ENCODE peak calls at places on chromosomes 3 and 15, in seven cellular contexts. One of them, this sample, is unnamed.

GRCh38 chr3:177525987-177526712 is 328.9 kb upstream of the TBL1XR1 start:
- DNase-seq in coronary artery: no peak
- DNase-seq in osteocyte: no peak
- DNase-seq in fibroblast of lung: peak
- DNase-seq in uterus: no peak
- DNase-seq in H9: no peak
- DNase-seq in AG04450: no peak
- DNase-seq in this sample: no peak

GRCh38 chr3:51717446-51717845 is 10.6 kb downstream of the GRM2 start:
- DNase-seq in coronary artery: no peak
- DNase-seq in fibroblast of lung: no peak
- DNase-seq in osteocyte: peak
- DNase-seq in H9: no peak
- DNase-seq in uterus: no peak
- DNase-seq in AG04450: no peak
- DNase-seq in this sample: no peak

GRCh38 chr3:43423634-43424033 is 137.3 kb downstream of the SNRK start:
- DNase-seq in AG04450: no peak
- DNase-seq in fibroblast of lung: no peak
- DNase-seq in H9: no peak
- DNase-seq in osteocyte: no peak
- DNase-seq in uterus: no peak
- DNase-seq in coronary artery: no peak
- DNase-seq in this sample: no peak

GRCh38 chr15:80031841-80032240 is 27.6 kb upstream of the ZFAND6 start:
- DNase-seq in fibroblast of lung: no peak
- DNase-seq in AG04450: no peak
- DNase-seq in H9: no peak
- DNase-seq in coronary artery: no peak
- DNase-seq in uterus: no peak
- DNase-seq in osteocyte: no peak
- DNase-seq in this sample: no peak

GRCh38 chr15:80456517-80457497 is 52.6 kb downstream of the ARNT2 start:
- DNase-seq in AG04450: peak
- DNase-seq in fibroblast of lung: peak
- DNase-seq in H9: no peak
- DNase-seq in uterus: no peak
- DNase-seq in osteocyte: no peak
- DNase-seq in coronary artery: peak
- DNase-seq in this sample: no peak

GRCh38 chr15:94064676-94065313 is 166.6 kb upstream of the MCTP2 start:
- DNase-seq in uterus: no peak
- DNase-seq in osteocyte: no peak
- DNase-seq in fibroblast of lung: no peak
- DNase-seq in coronary artery: no peak
- DNase-seq in H9: no peak
- DNase-seq in AG04450: no peak
- DNase-seq in this sample: no peak

GRCh38 chr3:163622384-163622783 is 1455.9 kb downstream of the SI start:
- DNase-seq in osteocyte: no peak
- DNase-seq in AG04450: no peak
- DNase-seq in coronary artery: no peak
- DNase-seq in uterus: no peak
- DNase-seq in fibroblast of lung: no peak
- DNase-seq in H9: peak
- DNase-seq in this sample: no peak

GRCh38 chr3:114178770-114179368 is at the start of gene DRD3:
- DNase-seq in fibroblast of lung: peak
- DNase-seq in AG04450: peak
- DNase-seq in uterus: no peak
- DNase-seq in osteocyte: no peak
- DNase-seq in coronary artery: no peak
- DNase-seq in H9: peak
- DNase-seq in this sample: no peak

GRCh38 chr3:106575029-106575428 is 706.2 kb upstream of the CBLB start:
- DNase-seq in uterus: no peak
- DNase-seq in fibroblast of lung: no peak
- DNase-seq in H9: no peak
- DNase-seq in AG04450: no peak
- DNase-seq in coronary artery: no peak
- DNase-seq in osteocyte: no peak
- DNase-seq in this sample: no peak

GRCh38 chr15:40982855-40983254 is 29.6 kb downstream of the CHAC1 start:
- DNase-seq in coronary artery: no peak
- DNase-seq in fibroblast of lung: peak
- DNase-seq in uterus: no peak
- DNase-seq in AG04450: peak
- DNase-seq in H9: no peak
- DNase-seq in osteocyte: no peak
- DNase-seq in this sample: no peak

GRCh38 chr3:114928989-114929620 is 218.0 kb downstream of the ZBTB20 start:
- DNase-seq in uterus: no peak
- DNase-seq in H9: no peak
- DNase-seq in AG04450: no peak
- DNase-seq in coronary artery: no peak
- DNase-seq in osteocyte: no peak
- DNase-seq in fibroblast of lung: peak
- DNase-seq in this sample: no peak

GRCh38 chr3:46935168-46935858 is 41.2 kb downstream of the CCDC12 start:
- DNase-seq in uterus: peak
- DNase-seq in coronary artery: peak
- DNase-seq in osteocyte: peak
- DNase-seq in AG04450: peak
- DNase-seq in H9: peak
- DNase-seq in fibroblast of lung: peak
- DNase-seq in this sample: no peak

GRCh38 chr15:89947338-89947829 is 34.6 kb upstream of the ARPIN start:
- DNase-seq in uterus: no peak
- DNase-seq in fibroblast of lung: no peak
- DNase-seq in AG04450: no peak
- DNase-seq in coronary artery: no peak
- DNase-seq in osteocyte: no peak
- DNase-seq in H9: no peak
- DNase-seq in this sample: no peak

GRCh38 chr15:36005542-36005941 is 459.6 kb upstream of the DPH6 start:
- DNase-seq in coronary artery: no peak
- DNase-seq in uterus: no peak
- DNase-seq in H9: no peak
- DNase-seq in fibroblast of lung: no peak
- DNase-seq in AG04450: no peak
- DNase-seq in osteocyte: no peak
- DNase-seq in this sample: no peak

GRCh38 chr3:14424711-14425573 is 22.5 kb downstream of the SLC6A6 start:
- DNase-seq in fibroblast of lung: peak
- DNase-seq in coronary artery: no peak
- DNase-seq in osteocyte: no peak
- DNase-seq in H9: no peak
- DNase-seq in uterus: no peak
- DNase-seq in AG04450: no peak
- DNase-seq in this sample: no peak

GRCh38 chr3:82410366-82410765 is 648.9 kb upstream of the GBE1 start:
- DNase-seq in H9: peak
- DNase-seq in fibroblast of lung: no peak
- DNase-seq in osteocyte: no peak
- DNase-seq in uterus: no peak
- DNase-seq in AG04450: no peak
- DNase-seq in coronary artery: no peak
- DNase-seq in this sample: no peak

GRCh38 chr3:126894516-126894915 is 88.4 kb upstream of the PLXNA1 start:
- DNase-seq in H9: no peak
- DNase-seq in AG04450: no peak
- DNase-seq in osteocyte: no peak
- DNase-seq in fibroblast of lung: no peak
- DNase-seq in coronary artery: no peak
- DNase-seq in uterus: no peak
- DNase-seq in this sample: no peak

GRCh38 chr3:79724206-79724605 is 43.6 kb downstream of the ROBO1 start:
- DNase-seq in coronary artery: no peak
- DNase-seq in fibroblast of lung: no peak
- DNase-seq in osteocyte: no peak
- DNase-seq in AG04450: no peak
- DNase-seq in H9: peak
- DNase-seq in uterus: no peak
- DNase-seq in this sample: no peak
- TF ChIP-seq CTCF in coronary artery: no peak
- TF ChIP-seq CTCF in fibroblast of lung: no peak
- TF ChIP-seq CTCF in osteocyte: peak
- TF ChIP-seq CTCF in AG04450: no peak
- TF ChIP-seq CTCF in H9: peak
- TF ChIP-seq CTCF in uterus: no peak
- TF ChIP-seq CTCF in this sample: no peak

DNA sequence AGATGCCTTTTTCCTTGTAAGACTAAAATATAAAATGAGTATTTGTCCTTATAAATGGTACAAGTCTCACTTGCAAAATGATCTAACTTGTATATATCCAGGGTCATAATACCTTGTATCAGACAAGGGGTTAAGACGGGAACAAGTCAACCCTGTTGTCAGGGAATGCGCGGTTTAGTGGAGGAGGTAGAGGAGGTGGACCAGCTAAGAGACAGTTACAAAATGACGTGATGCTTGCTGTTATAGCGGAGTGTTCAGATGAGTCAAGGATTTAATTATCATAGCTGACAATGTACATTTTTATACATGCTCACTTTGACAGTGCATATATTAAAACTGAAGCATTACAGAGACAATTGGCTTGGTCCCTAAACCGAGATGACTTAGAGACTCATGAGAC is 26.8 kb upstream of the KLHL25 start:
- DNase-seq in osteocyte: no peak
- DNase-seq in AG04450: no peak
- DNase-seq in H9: no peak
- DNase-seq in uterus: no peak
- DNase-seq in coronary artery: no peak
- DNase-seq in fibroblast of lung: no peak
- DNase-seq in this sample: no peak
- TF ChIP-seq CTCF in osteocyte: no peak
- TF ChIP-seq CTCF in AG04450: no peak
- TF ChIP-seq CTCF in H9: no peak
- TF ChIP-seq CTCF in uterus: no peak
- TF ChIP-seq CTCF in coronary artery: no peak
- TF ChIP-seq CTCF in fibroblast of lung: no peak
- TF ChIP-seq CTCF in this sample: no peak

DNA sequence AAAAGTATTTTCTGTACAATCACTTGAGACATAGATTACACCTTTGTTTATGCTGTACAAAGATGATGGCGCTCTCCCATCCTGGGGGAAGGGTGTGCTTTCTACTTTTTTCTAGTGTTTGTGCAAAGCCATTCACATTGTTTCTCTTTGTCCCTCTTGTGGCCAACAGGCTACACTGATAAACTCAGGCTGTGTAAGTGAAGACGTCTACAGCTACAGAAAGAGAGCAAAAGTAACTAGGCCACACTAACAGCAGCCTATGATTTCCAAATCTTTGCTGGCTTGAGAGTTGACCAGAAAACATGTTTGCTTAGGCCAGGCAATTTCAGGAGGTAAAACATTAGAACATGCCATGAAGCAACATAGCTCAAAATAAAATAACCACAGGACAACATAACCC is 75.1 kb downstream of the FOXB1 start:
- DNase-seq in fibroblast of lung: no peak
- DNase-seq in osteocyte: no peak
- DNase-seq in AG04450: no peak
- DNase-seq in uterus: no peak
- DNase-seq in coronary artery: no peak
- DNase-seq in H9: no peak
- DNase-seq in this sample: no peak
- TF ChIP-seq CTCF in fibroblast of lung: peak
- TF ChIP-seq CTCF in osteocyte: no peak
- TF ChIP-seq CTCF in AG04450: peak
- TF ChIP-seq CTCF in uterus: no peak
- TF ChIP-seq CTCF in coronary artery: no peak
- TF ChIP-seq CTCF in H9: peak
- TF ChIP-seq CTCF in this sample: no peak

GRCh38 chr3:132006605-132007204 is 28.1 kb downstream of the CPNE4 start:
- DNase-seq in AG04450: no peak
- DNase-seq in fibroblast of lung: peak
- DNase-seq in coronary artery: no peak
- DNase-seq in uterus: no peak
- DNase-seq in osteocyte: no peak
- DNase-seq in H9: peak
- DNase-seq in this sample: no peak
- TF ChIP-seq CTCF in AG04450: peak
- TF ChIP-seq CTCF in fibroblast of lung: peak
- TF ChIP-seq CTCF in coronary artery: no peak
- TF ChIP-seq CTCF in uterus: no peak
- TF ChIP-seq CTCF in osteocyte: peak
- TF ChIP-seq CTCF in H9: peak
- TF ChIP-seq CTCF in this sample: no peak

DNA sequence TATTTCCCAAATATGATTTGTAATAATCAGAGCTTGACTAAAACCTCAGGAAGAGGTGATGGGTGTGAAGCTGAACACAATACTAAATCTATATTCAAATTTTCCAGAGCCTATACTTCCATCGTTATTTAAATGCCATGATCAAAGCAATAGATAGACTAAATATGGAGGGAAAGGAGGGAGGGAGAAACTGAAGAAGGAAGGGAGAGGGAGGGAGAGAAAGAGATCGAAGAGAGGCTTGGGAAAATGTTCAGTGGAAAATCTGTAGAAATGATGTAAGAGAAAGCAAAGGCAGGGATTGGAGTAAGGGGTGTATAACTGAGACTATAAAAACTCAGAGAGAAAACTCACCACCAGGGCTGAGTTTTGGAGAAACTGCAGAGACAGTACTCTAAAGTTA is at the start of gene OSTN:
- DNase-seq in AG04450: no peak
- DNase-seq in uterus: no peak
- DNase-seq in coronary artery: no peak
- DNase-seq in fibroblast of lung: no peak
- DNase-seq in H9: no peak
- DNase-seq in osteocyte: no peak
- DNase-seq in this sample: no peak
- TF ChIP-seq CTCF in AG04450: no peak
- TF ChIP-seq CTCF in uterus: no peak
- TF ChIP-seq CTCF in coronary artery: no peak
- TF ChIP-seq CTCF in fibroblast of lung: no peak
- TF ChIP-seq CTCF in H9: no peak
- TF ChIP-seq CTCF in osteocyte: no peak
- TF ChIP-seq CTCF in this sample: no peak

GRCh38 chr3:100796556-100796955 is 87.3 kb downstream of the TFG start:
- DNase-seq in AG04450: no peak
- DNase-seq in uterus: no peak
- DNase-seq in osteocyte: no peak
- DNase-seq in coronary artery: no peak
- DNase-seq in fibroblast of lung: peak
- DNase-seq in H9: no peak
- DNase-seq in this sample: no peak
- TF ChIP-seq CTCF in AG04450: peak
- TF ChIP-seq CTCF in uterus: peak
- TF ChIP-seq CTCF in osteocyte: peak
- TF ChIP-seq CTCF in coronary artery: no peak
- TF ChIP-seq CTCF in fibroblast of lung: peak
- TF ChIP-seq CTCF in H9: peak
- TF ChIP-seq CTCF in this sample: no peak